ENCODE peak calls at places on chromosomes 16 and 17, in four cellular contexts. One of them, this sample, is unnamed.

GRCh38 chr16:48054881-48055601 is 100.8 kb downstream of the ABCC12 start:
- DNase-seq in posterior vena cava: no peak
- DNase-seq in prostate gland: peak
- DNase-seq in hypothalamus: peak
- DNase-seq in this sample: no peak

GRCh38 chr17:42548070-42548837 is 4.5 kb upstream of the HSD17B1 start:
- DNase-seq in posterior vena cava: no peak
- DNase-seq in prostate gland: peak
- DNase-seq in hypothalamus: no peak
- DNase-seq in this sample: no peak

GRCh38 chr17:63446218-63446980 is at the start of gene CYB561:
- DNase-seq in posterior vena cava: peak
- DNase-seq in prostate gland: peak
- DNase-seq in hypothalamus: no peak
- DNase-seq in this sample: peak

GRCh38 chr17:83078378-83079339 is 750 bp upstream of the METRNL start:
- DNase-seq in posterior vena cava: no peak
- DNase-seq in prostate gland: no peak
- DNase-seq in hypothalamus: no peak
- DNase-seq in this sample: no peak

GRCh38 chr17:42276359-42276608 is at the start of gene STAT5B:
- DNase-seq in posterior vena cava: peak
- DNase-seq in prostate gland: peak
- DNase-seq in hypothalamus: no peak
- DNase-seq in this sample: no peak

GRCh38 chr17:31394544-31394943 is 3.1 kb downstream of the RAB11FIP4 start:
- DNase-seq in posterior vena cava: peak
- DNase-seq in prostate gland: no peak
- DNase-seq in hypothalamus: no peak
- DNase-seq in this sample: no peak

GRCh38 chr17:42287305-42288077 is 807 bp upstream of the STAT5A start:
- DNase-seq in posterior vena cava: peak
- DNase-seq in prostate gland: no peak
- DNase-seq in hypothalamus: no peak
- DNase-seq in this sample: peak

GRCh38 chr17:31788956-31789355 is 70.1 kb downstream of the COPRS start:
- DNase-seq in posterior vena cava: no peak
- DNase-seq in prostate gland: no peak
- DNase-seq in hypothalamus: no peak
- DNase-seq in this sample: no peak

GRCh38 chr17:43784068-43784467 is 3.8 kb downstream of the CFAP97D1 start:
- DNase-seq in posterior vena cava: no peak
- DNase-seq in prostate gland: no peak
- DNase-seq in hypothalamus: no peak
- DNase-seq in this sample: no peak

GRCh38 chr16:19559242-19559910 is 3.9 kb downstream of the VPS35L start:
- DNase-seq in posterior vena cava: no peak
- DNase-seq in prostate gland: peak
- DNase-seq in hypothalamus: no peak
- DNase-seq in this sample: no peak

GRCh38 chr17:39761861-39762496 is 24.2 kb downstream of the GRB7 start:
- DNase-seq in posterior vena cava: no peak
- DNase-seq in prostate gland: no peak
- DNase-seq in hypothalamus: no peak
- DNase-seq in this sample: no peak

GRCh38 chr16:19645557-19645981 is 72.5 kb downstream of the KNOP1 start:
- DNase-seq in posterior vena cava: no peak
- DNase-seq in prostate gland: no peak
- DNase-seq in hypothalamus: no peak
- DNase-seq in this sample: peak

GRCh38 chr16:1363501-1364041 is 11.8 kb downstream of the GNPTG start:
- DNase-seq in posterior vena cava: no peak
- DNase-seq in prostate gland: peak
- DNase-seq in hypothalamus: no peak
- DNase-seq in this sample: peak

GRCh38 chr17:44219636-44220210 is at the start of gene UBTF:
- DNase-seq in posterior vena cava: peak
- DNase-seq in prostate gland: peak
- DNase-seq in hypothalamus: peak
- DNase-seq in this sample: peak

GRCh38 chr16:2515180-2515803 is 1.5 kb downstream of the ATP6V0C start:
- DNase-seq in posterior vena cava: no peak
- DNase-seq in prostate gland: no peak
- DNase-seq in hypothalamus: no peak
- DNase-seq in this sample: no peak

This sample was measured in gastrocnemius medialis.